ENCODE peak calls at places on chromosomes 4 and X, in eight cellular contexts. One of them, this sample, is unnamed.

GRCh38 chr4:154010377-154010776 is 221.5 kb upstream of the SFRP2 start:
- DNase-seq in anterior cingulate cortex: no peak
- DNase-seq in head of caudate nucleus: peak
- DNase-seq in upper lobe of right lung: no peak
- DNase-seq in NCI-H1417: no peak
- DNase-seq in body of pancreas: peak
- DNase-seq in mammary epithelial cell: no peak
- DNase-seq in substantia nigra: no peak
- DNase-seq in this sample: no peak

GRCh38 chr4:124018383-124019317 is 622.1 kb downstream of the SPRY1 start:
- DNase-seq in anterior cingulate cortex: no peak
- DNase-seq in mammary epithelial cell: no peak
- DNase-seq in upper lobe of right lung: no peak
- DNase-seq in NCI-H1417: peak
- DNase-seq in head of caudate nucleus: no peak
- DNase-seq in substantia nigra: no peak
- DNase-seq in body of pancreas: peak
- DNase-seq in this sample: no peak

GRCh38 chr4:110631582-110632505 is 9.0 kb upstream of the PITX2 start:
- DNase-seq in upper lobe of right lung: peak
- DNase-seq in body of pancreas: peak
- DNase-seq in substantia nigra: peak
- DNase-seq in NCI-H1417: peak
- DNase-seq in mammary epithelial cell: peak
- DNase-seq in head of caudate nucleus: peak
- DNase-seq in anterior cingulate cortex: peak
- DNase-seq in this sample: peak

GRCh38 chr4:3527101-3527913 is 4.9 kb downstream of the LRPAP1 start:
- DNase-seq in substantia nigra: no peak
- DNase-seq in upper lobe of right lung: peak
- DNase-seq in body of pancreas: no peak
- DNase-seq in NCI-H1417: no peak
- DNase-seq in anterior cingulate cortex: no peak
- DNase-seq in head of caudate nucleus: no peak
- DNase-seq in mammary epithelial cell: no peak
- DNase-seq in this sample: no peak

GRCh38 chr4:75211422-75211821 is 278.5 kb downstream of the PARM1 start:
- DNase-seq in NCI-H1417: no peak
- DNase-seq in upper lobe of right lung: no peak
- DNase-seq in mammary epithelial cell: no peak
- DNase-seq in anterior cingulate cortex: no peak
- DNase-seq in head of caudate nucleus: no peak
- DNase-seq in body of pancreas: no peak
- DNase-seq in substantia nigra: no peak
- DNase-seq in this sample: no peak

GRCh38 chrX:109300415-109300814 is 181.5 kb downstream of the GUCY2F start:
- DNase-seq in substantia nigra: no peak
- DNase-seq in body of pancreas: no peak
- DNase-seq in anterior cingulate cortex: no peak
- DNase-seq in NCI-H1417: no peak
- DNase-seq in upper lobe of right lung: no peak
- DNase-seq in mammary epithelial cell: no peak
- DNase-seq in head of caudate nucleus: no peak
- DNase-seq in this sample: no peak

GRCh38 chr4:786861-787300 is 39.0 kb downstream of the CPLX1 start:
- DNase-seq in mammary epithelial cell: no peak
- DNase-seq in body of pancreas: peak
- DNase-seq in NCI-H1417: no peak
- DNase-seq in head of caudate nucleus: no peak
- DNase-seq in anterior cingulate cortex: no peak
- DNase-seq in substantia nigra: no peak
- DNase-seq in upper lobe of right lung: peak
- DNase-seq in this sample: no peak

GRCh38 chr4:168177546-168178149 is 85.3 kb downstream of the ANXA10 start:
- DNase-seq in body of pancreas: peak
- DNase-seq in head of caudate nucleus: no peak
- DNase-seq in upper lobe of right lung: no peak
- DNase-seq in substantia nigra: no peak
- DNase-seq in mammary epithelial cell: no peak
- DNase-seq in anterior cingulate cortex: no peak
- DNase-seq in NCI-H1417: peak
- DNase-seq in this sample: no peak

GRCh38 chrX:129523076-129524055 is at the start of gene SMARCA1:
- DNase-seq in NCI-H1417: no peak
- DNase-seq in substantia nigra: peak
- DNase-seq in anterior cingulate cortex: peak
- DNase-seq in upper lobe of right lung: peak
- DNase-seq in mammary epithelial cell: no peak
- DNase-seq in head of caudate nucleus: peak
- DNase-seq in body of pancreas: peak
- DNase-seq in this sample: peak

GRCh38 chr4:48681856-48682255 is 98.2 kb downstream of the FRYL start:
- DNase-seq in body of pancreas: no peak
- DNase-seq in upper lobe of right lung: no peak
- DNase-seq in NCI-H1417: peak
- DNase-seq in substantia nigra: no peak
- DNase-seq in head of caudate nucleus: no peak
- DNase-seq in anterior cingulate cortex: no peak
- DNase-seq in mammary epithelial cell: peak
- DNase-seq in this sample: no peak

GRCh38 chr4:20512053-20512810 is 188.0 kb upstream of the PACRGL start:
- DNase-seq in NCI-H1417: peak
- DNase-seq in anterior cingulate cortex: no peak
- DNase-seq in mammary epithelial cell: no peak
- DNase-seq in upper lobe of right lung: no peak
- DNase-seq in body of pancreas: no peak
- DNase-seq in head of caudate nucleus: no peak
- DNase-seq in substantia nigra: no peak
- DNase-seq in this sample: peak

GRCh38 chr4:140790765-140791164 is 34.6 kb upstream of the TBC1D9 start:
- DNase-seq in substantia nigra: peak
- DNase-seq in anterior cingulate cortex: peak
- DNase-seq in NCI-H1417: no peak
- DNase-seq in head of caudate nucleus: peak
- DNase-seq in upper lobe of right lung: peak
- DNase-seq in mammary epithelial cell: peak
- DNase-seq in body of pancreas: peak
- DNase-seq in this sample: no peak

GRCh38 chr4:43496188-43496587 is 603.7 kb downstream of the GRXCR1 start:
- DNase-seq in mammary epithelial cell: no peak
- DNase-seq in NCI-H1417: no peak
- DNase-seq in upper lobe of right lung: no peak
- DNase-seq in substantia nigra: no peak
- DNase-seq in body of pancreas: no peak
- DNase-seq in anterior cingulate cortex: no peak
- DNase-seq in head of caudate nucleus: no peak
- DNase-seq in this sample: no peak

GRCh38 chr4:101346312-101346561 is 1.1 kb downstream of the PPP3CA start:
- DNase-seq in head of caudate nucleus: peak
- DNase-seq in substantia nigra: no peak
- DNase-seq in NCI-H1417: no peak
- DNase-seq in mammary epithelial cell: no peak
- DNase-seq in upper lobe of right lung: no peak
- DNase-seq in body of pancreas: no peak
- DNase-seq in anterior cingulate cortex: no peak
- DNase-seq in this sample: no peak

GRCh38 chr4:148651991-148652390 is 209.8 kb upstream of the NR3C2 start:
- DNase-seq in head of caudate nucleus: no peak
- DNase-seq in anterior cingulate cortex: no peak
- DNase-seq in body of pancreas: no peak
- DNase-seq in upper lobe of right lung: no peak
- DNase-seq in mammary epithelial cell: no peak
- DNase-seq in substantia nigra: no peak
- DNase-seq in NCI-H1417: no peak
- DNase-seq in this sample: no peak

GRCh38 chr4:38160487-38161207 is 200.4 kb downstream of the PTTG2 start:
- DNase-seq in head of caudate nucleus: no peak
- DNase-seq in mammary epithelial cell: peak
- DNase-seq in body of pancreas: peak
- DNase-seq in upper lobe of right lung: no peak
- DNase-seq in NCI-H1417: peak
- DNase-seq in substantia nigra: no peak
- DNase-seq in anterior cingulate cortex: no peak
- DNase-seq in this sample: peak

GRCh38 chr4:153432971-153433752 is 33.0 kb upstream of the TMEM131L start:
- DNase-seq in mammary epithelial cell: peak
- DNase-seq in head of caudate nucleus: peak
- DNase-seq in NCI-H1417: peak
- DNase-seq in anterior cingulate cortex: no peak
- DNase-seq in substantia nigra: peak
- DNase-seq in body of pancreas: peak
- DNase-seq in upper lobe of right lung: no peak
- DNase-seq in this sample: peak

GRCh38 chr4:125321709-125322362 is 7.1 kb downstream of the FAT4 start:
- DNase-seq in body of pancreas: no peak
- DNase-seq in mammary epithelial cell: peak
- DNase-seq in anterior cingulate cortex: no peak
- DNase-seq in head of caudate nucleus: no peak
- DNase-seq in NCI-H1417: no peak
- DNase-seq in upper lobe of right lung: no peak
- DNase-seq in substantia nigra: no peak
- DNase-seq in this sample: no peak

GRCh38 chr4:31283689-31284088 is 563.5 kb downstream of the PCDH7 start:
- DNase-seq in anterior cingulate cortex: no peak
- DNase-seq in NCI-H1417: no peak
- DNase-seq in body of pancreas: no peak
- DNase-seq in head of caudate nucleus: no peak
- DNase-seq in substantia nigra: no peak
- DNase-seq in upper lobe of right lung: no peak
- DNase-seq in mammary epithelial cell: no peak
- DNase-seq in this sample: no peak

GRCh38 chrX:104432321-104432720 is 133.7 kb upstream of the IL1RAPL2 start:
- DNase-seq in anterior cingulate cortex: no peak
- DNase-seq in body of pancreas: no peak
- DNase-seq in mammary epithelial cell: peak
- DNase-seq in head of caudate nucleus: no peak
- DNase-seq in NCI-H1417: peak
- DNase-seq in substantia nigra: no peak
- DNase-seq in upper lobe of right lung: no peak
- DNase-seq in this sample: no peak

GRCh38 chr4:186765673-186766546 is 42.3 kb upstream of the FAT1 start:
- DNase-seq in NCI-H1417: peak
- DNase-seq in upper lobe of right lung: no peak
- DNase-seq in substantia nigra: no peak
- DNase-seq in anterior cingulate cortex: no peak
- DNase-seq in body of pancreas: peak
- DNase-seq in mammary epithelial cell: peak
- DNase-seq in head of caudate nucleus: no peak
- DNase-seq in this sample: no peak

GRCh38 chr4:183996868-183997267 is 91.8 kb downstream of the STOX2 start:
- DNase-seq in substantia nigra: no peak
- DNase-seq in mammary epithelial cell: peak
- DNase-seq in head of caudate nucleus: no peak
- DNase-seq in body of pancreas: no peak
- DNase-seq in upper lobe of right lung: no peak
- DNase-seq in anterior cingulate cortex: no peak
- DNase-seq in NCI-H1417: no peak
- DNase-seq in this sample: no peak

GRCh38 chr4:108114503-108114902 is 54.2 kb downstream of the LEF1 start:
- DNase-seq in body of pancreas: no peak
- DNase-seq in mammary epithelial cell: no peak
- DNase-seq in upper lobe of right lung: no peak
- DNase-seq in anterior cingulate cortex: no peak
- DNase-seq in head of caudate nucleus: no peak
- DNase-seq in substantia nigra: no peak
- DNase-seq in NCI-H1417: peak
- DNase-seq in this sample: peak

GRCh38 chr4:100362363-100362762 is 155.5 kb downstream of the EMCN start:
- DNase-seq in NCI-H1417: no peak
- DNase-seq in upper lobe of right lung: no peak
- DNase-seq in mammary epithelial cell: peak
- DNase-seq in head of caudate nucleus: no peak
- DNase-seq in anterior cingulate cortex: no peak
- DNase-seq in substantia nigra: no peak
- DNase-seq in body of pancreas: no peak
- DNase-seq in this sample: no peak

GRCh38 chrX:44183329-44183728 is 160.1 kb downstream of the EFHC2 start:
- DNase-seq in upper lobe of right lung: no peak
- DNase-seq in NCI-H1417: peak
- DNase-seq in head of caudate nucleus: no peak
- DNase-seq in substantia nigra: no peak
- DNase-seq in anterior cingulate cortex: no peak
- DNase-seq in mammary epithelial cell: no peak
- DNase-seq in body of pancreas: no peak
- DNase-seq in this sample: no peak

GRCh38 chrX:152641996-152642395 is 4.3 kb downstream of the GABRQ start:
- DNase-seq in upper lobe of right lung: no peak
- DNase-seq in substantia nigra: peak
- DNase-seq in head of caudate nucleus: peak
- DNase-seq in body of pancreas: no peak
- DNase-seq in NCI-H1417: no peak
- DNase-seq in anterior cingulate cortex: peak
- DNase-seq in mammary epithelial cell: no peak
- DNase-seq in this sample: no peak

GRCh38 chrX:1657367-1658082 is 42.7 kb downstream of the ASMT start:
- DNase-seq in anterior cingulate cortex: no peak
- DNase-seq in mammary epithelial cell: peak
- DNase-seq in head of caudate nucleus: no peak
- DNase-seq in body of pancreas: no peak
- DNase-seq in NCI-H1417: peak
- DNase-seq in upper lobe of right lung: no peak
- DNase-seq in substantia nigra: no peak
- DNase-seq in this sample: no peak

GRCh38 chr4:41329361-41329760 is 72.6 kb downstream of the UCHL1 start:
- DNase-seq in upper lobe of right lung: no peak
- DNase-seq in mammary epithelial cell: no peak
- DNase-seq in body of pancreas: no peak
- DNase-seq in substantia nigra: no peak
- DNase-seq in head of caudate nucleus: no peak
- DNase-seq in anterior cingulate cortex: no peak
- DNase-seq in NCI-H1417: no peak
- DNase-seq in this sample: no peak

GRCh38 chr4:155582971-155583437 is 83.6 kb upstream of the GUCY1A1 start:
- DNase-seq in NCI-H1417: peak
- DNase-seq in mammary epithelial cell: peak
- DNase-seq in body of pancreas: no peak
- DNase-seq in upper lobe of right lung: no peak
- DNase-seq in head of caudate nucleus: no peak
- DNase-seq in anterior cingulate cortex: no peak
- DNase-seq in substantia nigra: no peak
- DNase-seq in this sample: no peak

GRCh38 chrX:10326578-10326977 is 169.8 kb downstream of the CLCN4 start:
- DNase-seq in upper lobe of right lung: no peak
- DNase-seq in substantia nigra: no peak
- DNase-seq in body of pancreas: no peak
- DNase-seq in NCI-H1417: peak
- DNase-seq in head of caudate nucleus: peak
- DNase-seq in mammary epithelial cell: no peak
- DNase-seq in anterior cingulate cortex: no peak
- DNase-seq in this sample: peak

GRCh38 chr4:128521156-128521555 is 233.5 kb upstream of the PGRMC2 start:
- DNase-seq in upper lobe of right lung: no peak
- DNase-seq in anterior cingulate cortex: no peak
- DNase-seq in head of caudate nucleus: no peak
- DNase-seq in substantia nigra: no peak
- DNase-seq in body of pancreas: no peak
- DNase-seq in NCI-H1417: no peak
- DNase-seq in mammary epithelial cell: no peak
- DNase-seq in this sample: no peak

GRCh38 chr4:64251779-64252178 is 157.5 kb downstream of the TECRL start:
- DNase-seq in NCI-H1417: peak
- DNase-seq in anterior cingulate cortex: no peak
- DNase-seq in substantia nigra: no peak
- DNase-seq in head of caudate nucleus: no peak
- DNase-seq in body of pancreas: no peak
- DNase-seq in mammary epithelial cell: no peak
- DNase-seq in upper lobe of right lung: no peak
- DNase-seq in this sample: no peak

GRCh38 chr4:126839066-126839465 is 793.7 kb upstream of the INTU start:
- DNase-seq in body of pancreas: no peak
- DNase-seq in head of caudate nucleus: no peak
- DNase-seq in mammary epithelial cell: no peak
- DNase-seq in NCI-H1417: no peak
- DNase-seq in anterior cingulate cortex: no peak
- DNase-seq in upper lobe of right lung: no peak
- DNase-seq in substantia nigra: no peak
- DNase-seq in this sample: no peak

GRCh38 chr4:14700544-14700943 is 301.7 kb upstream of the CPEB2 start:
- DNase-seq in head of caudate nucleus: peak
- DNase-seq in NCI-H1417: peak
- DNase-seq in upper lobe of right lung: no peak
- DNase-seq in anterior cingulate cortex: no peak
- DNase-seq in substantia nigra: no peak
- DNase-seq in mammary epithelial cell: no peak
- DNase-seq in body of pancreas: peak
- DNase-seq in this sample: peak

This sample was measured in NCI-H146.